ENCODE peak calls at places on chromosomes 5 and 9, in nine cellular contexts. Y, K, L, H, E, I, C, J and P are unnamed samples.

GRCh38 chr5:65861830-65862241 is 64.5 kb upstream of the ERBIN start:
- DNase-seq in C (no peak), L (peak; percentile 96), I (no peak), H (peak; percentile 90), K (no peak), Y (no peak), E (peak; percentile 93), J (no peak), P (peak; percentile 91)

GRCh38 chr5:65334077-65334476 is 147.6 kb downstream of the ADAMTS6 start:
- DNase-seq in L (no peak), K (no peak), E (peak; percentile 56), C (peak; percentile 16), I (no peak), J (no peak), Y (no peak), H (no peak), P (no peak)

GRCh38 chr9:74771262-74771585 is 116.5 kb downstream of the TRPM6 start:
- DNase-seq in K (no peak), H (no peak), C (no peak), Y (no peak), J (no peak), L (no peak), I (no peak), E (no peak), P (no peak)

GRCh38 chr5:156328176-156328575 is 1.2 kb downstream of the SGCD start:
- DNase-seq in K (no peak), Y (no peak), H (no peak), E (no peak), C (no peak), L (no peak), I (no peak), J (no peak), P (no peak)

GRCh38 chr9:119961774-119962408 is 592.7 kb upstream of the BRINP1 start:
- DNase-seq in K (peak; percentile 20), J (peak; percentile 12), Y (no peak), I (no peak), H (peak; percentile 8), L (no peak), E (no peak), C (peak; percentile 33), P (no peak)

GRCh38 chr9:127970401-127971313 is 10.1 kb downstream of the EEIG1 start:
- DNase-seq in I (no peak), E (peak; percentile 58), Y (no peak), L (peak; percentile 67), C (peak; percentile 57), J (no peak), K (peak; percentile 81), H (no peak), P (no peak)

GRCh38 chr5:177439518-177440053 is 7.0 kb upstream of the PRR7 start:
- DNase-seq in H (no peak), Y (no peak), C (no peak), E (no peak), K (no peak), L (peak; percentile 19), J (no peak), I (no peak), P (no peak)

GRCh38 chr5:11247224-11247623 is 486.2 kb upstream of the DAP start:
- DNase-seq in H (no peak), C (no peak), L (no peak), E (no peak), J (no peak), K (no peak), Y (no peak), I (no peak), P (no peak)

GRCh38 chr9:98775831-98776441 is 20.4 kb downstream of the ANKS6 start:
- DNase-seq in I (no peak), H (peak; percentile 62), K (peak; percentile 30), C (no peak), J (peak; percentile 67), L (no peak), E (peak; percentile 20), Y (peak; percentile 45), P (peak; percentile 35)

GRCh38 chr5:40307076-40307475 is 372.6 kb upstream of the PTGER4 start:
- DNase-seq in E (no peak), J (no peak), L (no peak), Y (no peak), K (no peak), C (no peak), H (no peak), I (no peak), P (no peak)

DNA sequence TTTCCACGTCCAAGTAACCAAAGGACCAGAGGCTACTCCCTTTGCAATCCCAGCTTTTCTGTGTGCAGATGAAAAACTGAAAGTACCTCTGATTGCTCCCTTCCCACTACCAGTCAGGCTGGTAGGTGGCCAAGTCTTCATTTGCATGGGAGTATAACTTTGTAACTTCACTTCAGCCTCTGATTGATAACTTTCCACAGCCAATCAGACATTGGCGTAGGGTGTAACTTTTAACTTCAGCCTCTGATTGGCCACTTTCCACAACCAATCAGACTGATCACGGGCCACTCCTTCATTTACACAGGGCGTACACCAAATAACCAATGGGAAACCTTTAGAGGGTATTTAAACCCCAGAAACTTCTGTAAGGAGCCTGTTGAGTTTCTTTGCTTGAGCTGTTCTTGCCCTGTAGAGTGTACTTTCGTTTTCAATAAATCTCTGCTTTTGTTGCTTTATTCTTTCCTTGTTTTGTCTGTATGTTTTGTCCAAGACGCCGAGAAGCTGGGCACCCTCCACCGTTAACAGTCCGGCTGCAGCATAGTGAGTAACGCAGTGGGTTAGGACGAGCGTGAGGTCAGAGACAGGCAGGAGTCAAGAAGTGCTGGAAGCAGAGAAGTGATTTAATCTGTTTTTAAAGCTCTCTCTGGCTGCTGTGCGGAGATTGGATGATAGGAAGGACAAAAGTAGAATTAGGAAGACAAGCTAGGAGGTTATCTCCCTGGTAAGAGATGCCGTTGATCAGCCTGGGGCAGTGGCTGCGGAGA is 3.5 kb upstream of the EXOSC2 start:
- DNase-seq in K (peak; percentile 48), E (peak; percentile 98), Y (peak; percentile 82), C (peak; percentile 83), L (peak; percentile 95), H (peak; percentile 71), J (peak; percentile 97), I (no peak), P (peak; percentile 88)
- H3K4me3 ChIP-seq in K (peak overlapping the region; percentile 1), E (peak overlapping the region; percentile 61), Y (peak overlapping the region; percentile 37), C (no peak overlapping the region), L (peak overlapping the region; percentile 70), H (peak overlapping the region; percentile 34), J (peak overlapping the region; percentile 68), I (peak overlapping the region; percentile 52), P (peak overlapping the region; percentile 54)

GRCh38 chr5:72338810-72339209 is 18.6 kb downstream of the PTCD2 start:
- DNase-seq in C (no peak), H (no peak), Y (no peak), K (no peak), I (no peak), J (no peak), E (no peak), L (no peak), P (no peak)
- H3K36me3 ChIP-seq in C (peaks cover 22% of the 10 kb centered on the region), H (peaks cover 19% of the 10 kb centered on the region), Y (no peaks in the 10 kb centered on the region), K (peaks cover 3% of the 10 kb centered on the region), I (peaks cover 48% of the 10 kb centered on the region), J (peaks cover 45% of the 10 kb centered on the region), E (peaks cover 22% of the 10 kb centered on the region), L (peaks cover 28% of the 10 kb centered on the region), P (peaks cover 24% of the 10 kb centered on the region)

GRCh38 chr5:135012951-135013391 is 21.1 kb downstream of the PITX1 start:
- DNase-seq in K (no peak), C (no peak), L (no peak), I (no peak), J (no peak), H (no peak), E (no peak), Y (peak; percentile 26), P (peak; percentile 79)
- H3K27me3 ChIP-seq in K (no peaks in the 10 kb centered on the region), C (no peaks in the 10 kb centered on the region), L (no peaks in the 10 kb centered on the region), I (no peaks in the 10 kb centered on the region), J (no peaks in the 10 kb centered on the region), H (no peaks in the 10 kb centered on the region), E (no peaks in the 10 kb centered on the region), Y (no peaks in the 10 kb centered on the region), P (no peaks in the 10 kb centered on the region)

GRCh38 chr5:125199968-125200841 is 453.8 kb upstream of the ZNF608 start:
- DNase-seq in K (peak; percentile 3), J (no peak), Y (no peak), H (no peak), E (no peak), I (no peak), C (no peak), L (no peak), P (peak; percentile 11)
- H3K4me3 ChIP-seq in K (peak overlapping the region; percentile 45), J (no peak overlapping the region), Y (peak overlapping the region; percentile 36), H (peak overlapping the region; percentile 37), E (no peak overlapping the region), I (peak overlapping the region; percentile 51), C (no peak overlapping the region), L (no peak overlapping the region), P (peak overlapping the region; percentile 39)

DNA sequence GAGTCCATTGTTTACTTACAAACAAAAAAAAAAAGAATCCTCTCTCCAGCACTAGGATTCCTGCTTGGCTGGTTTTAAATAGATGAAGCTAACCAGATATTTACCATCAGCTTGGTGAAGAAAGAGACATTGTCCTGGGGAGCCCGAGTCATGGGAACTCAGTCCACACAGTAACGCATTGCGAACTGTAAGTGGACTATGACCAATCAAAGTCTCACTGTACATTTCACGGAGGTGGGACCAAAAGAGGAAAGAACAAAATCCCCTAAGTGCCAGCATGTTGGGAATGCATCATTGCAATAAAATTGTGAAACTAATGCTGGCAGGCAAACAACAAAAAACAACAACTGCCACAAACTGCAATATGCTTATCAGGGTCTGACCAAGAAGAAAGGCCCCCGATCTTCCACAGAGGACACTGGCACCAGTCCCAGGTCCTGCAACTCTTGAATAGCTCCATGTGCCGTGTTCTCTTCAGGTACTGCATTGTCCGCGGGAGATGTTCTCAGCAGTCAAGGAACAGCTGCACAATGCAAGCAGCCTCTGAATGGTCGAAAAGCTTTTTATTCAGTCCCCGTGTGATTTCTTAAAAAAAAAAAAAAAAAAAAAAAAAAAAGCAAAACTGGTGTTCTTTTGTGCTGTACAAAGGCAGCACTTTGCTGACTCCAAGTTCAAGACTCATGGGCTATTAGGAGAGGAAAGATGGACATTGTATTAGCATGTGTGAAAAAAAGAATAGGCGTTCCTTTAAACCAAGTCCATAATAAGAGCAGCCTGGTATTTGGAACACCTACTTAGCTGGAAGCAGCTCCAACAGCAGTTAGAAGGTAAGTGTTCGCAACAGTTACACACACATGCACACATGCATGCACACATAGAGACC is 38.1 kb downstream of the SEMA6A start:
- DNase-seq in J (peak; percentile 94), K (no peak), H (no peak), C (peak; percentile 45), Y (no peak), I (no peak), E (no peak), L (no peak), P (no peak)
- H3K36me3 ChIP-seq in J (no peaks in the 10 kb centered on the region), K (no peaks in the 10 kb centered on the region), H (no peaks in the 10 kb centered on the region), C (no peaks in the 10 kb centered on the region), Y (no peaks in the 10 kb centered on the region), I (no peaks in the 10 kb centered on the region), E (no peaks in the 10 kb centered on the region), L (no peaks in the 10 kb centered on the region), P (no peaks in the 10 kb centered on the region)

DNA sequence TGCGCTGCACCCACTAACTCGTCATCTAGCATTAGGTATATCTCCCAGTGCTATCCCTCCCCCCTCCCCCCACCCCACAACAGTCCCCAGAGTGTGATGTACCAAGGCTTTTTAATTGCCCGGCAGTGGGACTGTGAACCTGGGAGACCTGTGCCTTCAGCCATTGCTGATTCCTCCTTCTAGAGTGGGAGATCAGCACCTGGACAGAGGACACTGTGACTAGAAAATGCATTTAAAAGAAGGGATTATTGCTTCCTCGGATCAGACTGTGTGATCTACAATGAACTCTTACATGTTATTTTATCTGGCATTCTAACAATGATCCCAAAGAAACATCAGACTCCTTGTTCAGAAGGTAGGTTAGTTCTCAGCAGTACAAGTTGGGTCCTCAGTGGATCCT is 25.9 kb downstream of the CTSL start:
- DNase-seq in C (no peak), K (no peak), L (no peak), H (no peak), Y (no peak), I (no peak), E (peak; percentile 5), J (no peak), P (no peak)
- H3K27me3 ChIP-seq in C (no peaks in the 10 kb centered on the region), K (no peaks in the 10 kb centered on the region), L (no peaks in the 10 kb centered on the region), H (no peaks in the 10 kb centered on the region), Y (no peaks in the 10 kb centered on the region), I (no peaks in the 10 kb centered on the region), E (no peaks in the 10 kb centered on the region), J (no peaks in the 10 kb centered on the region), P (no peaks in the 10 kb centered on the region)